ENCODE peak calls at places on chromosomes 7 and 10, in six cellular contexts. R is heart left ventricle, W is brain microvascular endothelial cell, D is sigmoid colon, J is GM23248, T is aorta. L is an unnamed sample.

GRCh38 chr10:48606530-48607355 is 1.9 kb upstream of the ARHGAP22 start:
- DNase-seq in R (peak), W (peak), D (peak), J (peak), T (peak), L (no peak)

GRCh38 chr7:15175103-15175502 is 272.6 kb upstream of the DGKB start:
- DNase-seq in R (no peak), W (no peak), D (no peak), J (peak), T (no peak), L (no peak)

GRCh38 chr10:75971402-75972211 is 540.2 kb downstream of the LRMDA start:
- DNase-seq in R (no peak), W (peak), D (no peak), J (peak), T (no peak), L (no peak)

GRCh38 chr7:70738486-70738885 is 393.5 kb upstream of the GALNT17 start:
- DNase-seq in R (no peak), W (no peak), D (no peak), J (no peak), T (no peak), L (no peak)

GRCh38 chr7:28808786-28809533 is 149.2 kb downstream of the TRIL start:
- DNase-seq in R (no peak), W (no peak), D (no peak), J (peak), T (peak), L (no peak)

GRCh38 chr10:1645896-1646295 is 91.4 kb downstream of the ADARB2 start:
- DNase-seq in R (no peak), W (no peak), D (peak), J (no peak), T (peak), L (no peak)

GRCh38 chr7:130294314-130294713 is 1.4 kb downstream of the CPA4 start:
- DNase-seq in R (no peak), W (no peak), D (no peak), J (peak), T (no peak), L (no peak)

GRCh38 chr7:101971457-101971856 is 154.0 kb downstream of the CUX1 start:
- DNase-seq in R (no peak), W (no peak), D (no peak), J (no peak), T (no peak), L (no peak)

GRCh38 chr10:93752761-93753160 is 5.0 kb upstream of the LGI1 start:
- DNase-seq in R (no peak), W (peak), D (no peak), J (peak), T (no peak), L (no peak)

GRCh38 chr7:46153951-46154787 is 233.1 kb upstream of the IGFBP3 start:
- DNase-seq in R (no peak), W (no peak), D (no peak), J (peak), T (no peak), L (no peak)

GRCh38 chr10:92242910-92243671 is 47.8 kb downstream of the CPEB3 start:
- DNase-seq in R (peak), W (peak), D (peak), J (peak), T (no peak), L (peak)

DNA sequence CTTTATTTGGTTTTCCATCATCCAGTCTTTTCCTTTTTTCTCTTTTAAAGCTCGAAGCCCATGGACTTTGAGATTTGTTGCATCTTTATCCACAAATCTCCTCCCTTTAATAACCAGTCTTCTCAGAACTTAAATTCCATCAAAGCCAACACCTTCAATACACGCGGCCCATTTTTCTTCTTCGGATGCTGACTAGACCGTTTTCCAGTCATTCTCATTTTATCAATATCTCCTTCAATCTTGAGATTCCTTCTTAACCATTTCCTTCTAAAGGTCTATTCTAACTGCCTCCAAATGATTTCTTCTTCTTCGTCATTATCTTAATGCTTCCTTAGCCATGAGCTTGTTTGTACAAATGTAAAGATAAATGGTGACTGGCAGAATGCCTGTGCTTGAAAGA is 173.5 kb downstream of the BAMBI start:
- DNase-seq in R (no peak), W (no peak), D (no peak), J (no peak), T (no peak), L (no peak)
- H3K4me3 ChIP-seq in R (no peak), W (no peak), D (no peak), J (no peak), T (no peak), L (no peak)

GRCh38 chr10:12588091-12588850 is 238.9 kb downstream of the CAMK1D start:
- DNase-seq in R (no peak), W (no peak), D (peak), J (peak), T (no peak), L (no peak)
- H3K4me3 ChIP-seq in R (no peak), W (no peak), D (no peak), J (peak), T (no peak), L (no peak)

DNA sequence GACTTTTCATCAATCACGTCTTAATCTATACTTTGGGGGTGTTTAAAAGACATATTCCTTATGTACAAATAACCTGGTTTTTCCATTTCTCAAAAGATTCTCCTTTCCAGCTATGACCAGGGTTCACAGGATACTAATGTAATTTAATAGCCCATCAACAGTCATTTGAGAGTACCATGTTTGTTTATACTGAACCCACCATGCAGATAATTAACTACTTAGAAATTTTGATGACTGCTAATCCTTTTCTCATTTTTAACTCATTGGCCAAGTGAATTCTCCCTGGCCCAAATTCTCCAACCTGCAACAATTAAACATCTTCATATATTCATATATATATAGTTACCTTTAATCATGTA is 28.8 kb upstream of the KMT2E start:
- DNase-seq in R (no peak), W (no peak), D (no peak), J (no peak), T (no peak), L (no peak)
- H3K4me3 ChIP-seq in R (no peak), W (no peak), D (no peak), J (no peak), T (no peak), L (no peak)

DNA sequence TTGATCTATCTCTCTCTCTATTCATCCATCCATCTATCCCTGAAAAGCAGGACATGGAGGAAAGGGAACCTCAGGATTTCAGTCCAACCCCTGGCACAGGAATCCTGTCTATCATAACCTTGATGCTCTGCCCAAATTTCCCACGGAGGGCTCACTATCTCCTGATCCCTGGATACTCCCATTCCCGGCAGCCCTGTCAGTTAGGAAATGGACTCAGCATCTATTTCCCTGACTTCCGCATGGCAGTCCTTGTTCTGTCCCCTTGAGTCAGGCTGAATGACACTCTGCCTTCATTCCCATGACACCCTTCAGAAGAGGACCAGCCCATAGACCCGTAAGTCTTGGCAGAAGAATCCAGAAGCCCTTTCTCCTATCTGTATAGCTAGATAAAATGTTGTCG is 77.7 kb downstream of the VWA2 start:
- DNase-seq in R (no peak), W (no peak), D (peak), J (no peak), T (no peak), L (no peak)
- H3K4me3 ChIP-seq in R (no peak), W (no peak), D (no peak), J (no peak), T (no peak), L (no peak)

GRCh38 chr7:42222119-42222518 is 14.9 kb downstream of the GLI3 start:
- DNase-seq in R (no peak), W (no peak), D (no peak), J (no peak), T (no peak), L (no peak)
- H3K4me3 ChIP-seq in R (no peak), W (no peak), D (no peak), J (no peak), T (no peak), L (no peak)